ENCODE peak calls at places on chromosome 21, in four cellular contexts. One of them, this sample, is unnamed.

GRCh38 chr21:35093514-35093913 is 44.4 kb upstream of the RUNX1 start:
- DNase-seq in heart left ventricle: no peak
- DNase-seq in fibroblast of mammary gland: no peak
- DNase-seq in activated B cell treated with CpG ODN at 0.5 μM for 24 hours: no peak
- DNase-seq in this sample: no peak

GRCh38 chr21:44415073-44416025 is 40.0 kb upstream of the LRRC3 start:
- DNase-seq in heart left ventricle: no peak
- DNase-seq in fibroblast of mammary gland: no peak
- DNase-seq in activated B cell treated with CpG ODN at 0.5 μM for 24 hours: no peak
- DNase-seq in this sample: peak; percentile 8

GRCh38 chr21:45338326-45339017 is 50.8 kb upstream of the POFUT2 start:
- DNase-seq in heart left ventricle: no peak
- DNase-seq in fibroblast of mammary gland: no peak
- DNase-seq in activated B cell treated with CpG ODN at 0.5 μM for 24 hours: no peak
- DNase-seq in this sample: no peak

GRCh38 chr21:36916718-36917117 is 49.8 kb downstream of the HLCS start:
- DNase-seq in heart left ventricle: no peak
- DNase-seq in fibroblast of mammary gland: no peak
- DNase-seq in activated B cell treated with CpG ODN at 0.5 μM for 24 hours: no peak
- DNase-seq in this sample: no peak

GRCh38 chr21:25934771-25935224 is 200.0 kb downstream of the GABPA start:
- DNase-seq in heart left ventricle: peak; percentile 77
- DNase-seq in fibroblast of mammary gland: peak; percentile 98
- DNase-seq in activated B cell treated with CpG ODN at 0.5 μM for 24 hours: no peak
- DNase-seq in this sample: no peak

GRCh38 chr21:20507783-20508182 is 490.4 kb upstream of the NCAM2 start:
- DNase-seq in heart left ventricle: no peak
- DNase-seq in fibroblast of mammary gland: no peak
- DNase-seq in activated B cell treated with CpG ODN at 0.5 μM for 24 hours: no peak
- DNase-seq in this sample: no peak

GRCh38 chr21:46146856-46147255 is 8.5 kb downstream of the FTCD start:
- DNase-seq in heart left ventricle: no peak
- DNase-seq in fibroblast of mammary gland: no peak
- DNase-seq in activated B cell treated with CpG ODN at 0.5 μM for 24 hours: no peak
- DNase-seq in this sample: no peak

GRCh38 chr21:45906196-45906805 is 75.3 kb upstream of the COL6A1 start:
- DNase-seq in heart left ventricle: no peak
- DNase-seq in fibroblast of mammary gland: no peak
- DNase-seq in activated B cell treated with CpG ODN at 0.5 μM for 24 hours: no peak
- DNase-seq in this sample: no peak

GRCh38 chr21:27572681-27573080 is 605.8 kb upstream of the ADAMTS5 start:
- DNase-seq in heart left ventricle: no peak
- DNase-seq in fibroblast of mammary gland: peak; percentile 90
- DNase-seq in activated B cell treated with CpG ODN at 0.5 μM for 24 hours: no peak
- DNase-seq in this sample: no peak

GRCh38 chr21:44486302-44486701 is 31.0 kb downstream of the LRRC3 start:
- DNase-seq in heart left ventricle: no peak
- DNase-seq in fibroblast of mammary gland: no peak
- DNase-seq in activated B cell treated with CpG ODN at 0.5 μM for 24 hours: no peak
- DNase-seq in this sample: no peak

GRCh38 chr21:43928726-43929125 is 63.7 kb downstream of the AGPAT3 start:
- DNase-seq in heart left ventricle: no peak
- DNase-seq in fibroblast of mammary gland: no peak
- DNase-seq in activated B cell treated with CpG ODN at 0.5 μM for 24 hours: no peak
- DNase-seq in this sample: no peak

GRCh38 chr21:45622416-45623097 is 21.0 kb upstream of the PCBP3 start:
- DNase-seq in heart left ventricle: no peak
- DNase-seq in fibroblast of mammary gland: no peak
- DNase-seq in activated B cell treated with CpG ODN at 0.5 μM for 24 hours: peak; percentile 6
- DNase-seq in this sample: no peak

GRCh38 chr21:28509031-28509430 is 483.6 kb downstream of the LTN1 start:
- DNase-seq in heart left ventricle: no peak
- DNase-seq in fibroblast of mammary gland: no peak
- DNase-seq in activated B cell treated with CpG ODN at 0.5 μM for 24 hours: no peak
- DNase-seq in this sample: no peak

GRCh38 chr21:26140185-26140584 is 30.4 kb downstream of the APP start:
- DNase-seq in heart left ventricle: peak; percentile 51
- DNase-seq in fibroblast of mammary gland: peak; percentile 99
- DNase-seq in activated B cell treated with CpG ODN at 0.5 μM for 24 hours: no peak
- DNase-seq in this sample: no peak

GRCh38 chr21:46172863-46173528 is 11.3 kb downstream of the SPATC1L start:
- DNase-seq in heart left ventricle: no peak
- DNase-seq in fibroblast of mammary gland: no peak
- DNase-seq in activated B cell treated with CpG ODN at 0.5 μM for 24 hours: no peak
- DNase-seq in this sample: peak; percentile 66

GRCh38 chr21:37342046-37342632 is 24.4 kb upstream of the DYRK1A start:
- DNase-seq in heart left ventricle: no peak
- DNase-seq in fibroblast of mammary gland: no peak
- DNase-seq in activated B cell treated with CpG ODN at 0.5 μM for 24 hours: no peak
- DNase-seq in this sample: no peak

GRCh38 chr21:35227774-35228173 is 178.7 kb upstream of the RUNX1 start:
- DNase-seq in heart left ventricle: no peak
- DNase-seq in fibroblast of mammary gland: no peak
- DNase-seq in activated B cell treated with CpG ODN at 0.5 μM for 24 hours: no peak
- DNase-seq in this sample: no peak

GRCh38 chr21:37904879-37905278 is 11.4 kb downstream of the KCNJ6 start:
- DNase-seq in heart left ventricle: peak; percentile 16
- DNase-seq in fibroblast of mammary gland: peak; percentile 14
- DNase-seq in activated B cell treated with CpG ODN at 0.5 μM for 24 hours: no peak
- DNase-seq in this sample: no peak

GRCh38 chr21:43971201-43971991 is 40.7 kb upstream of the TRAPPC10 start:
- DNase-seq in heart left ventricle: no peak
- DNase-seq in fibroblast of mammary gland: no peak
- DNase-seq in activated B cell treated with CpG ODN at 0.5 μM for 24 hours: no peak
- DNase-seq in this sample: no peak

GRCh38 chr21:16323586-16323985 is 593.8 kb downstream of the USP25 start:
- DNase-seq in heart left ventricle: no peak
- DNase-seq in fibroblast of mammary gland: peak; percentile 38
- DNase-seq in activated B cell treated with CpG ODN at 0.5 μM for 24 hours: no peak
- DNase-seq in this sample: no peak

GRCh38 chr21:26964379-26964778 is 2.5 kb downstream of the ADAMTS5 start:
- DNase-seq in heart left ventricle: peak; percentile 46
- DNase-seq in fibroblast of mammary gland: peak; percentile 75
- DNase-seq in activated B cell treated with CpG ODN at 0.5 μM for 24 hours: no peak
- DNase-seq in this sample: no peak

GRCh38 chr21:26965091-26965566 is 1.8 kb downstream of the ADAMTS5 start:
- DNase-seq in heart left ventricle: no peak
- DNase-seq in fibroblast of mammary gland: no peak
- DNase-seq in activated B cell treated with CpG ODN at 0.5 μM for 24 hours: no peak
- DNase-seq in this sample: no peak

GRCh38 chr21:37082856-37083611 is 10.0 kb downstream of the TTC3 start:
- DNase-seq in heart left ventricle: no peak
- DNase-seq in fibroblast of mammary gland: no peak
- DNase-seq in activated B cell treated with CpG ODN at 0.5 μM for 24 hours: no peak
- DNase-seq in this sample: no peak

GRCh38 chr21:26110703-26111102 is 59.9 kb downstream of the APP start:
- DNase-seq in heart left ventricle: no peak
- DNase-seq in fibroblast of mammary gland: no peak
- DNase-seq in activated B cell treated with CpG ODN at 0.5 μM for 24 hours: no peak
- DNase-seq in this sample: no peak

GRCh38 chr21:17491716-17492414 is 21.0 kb upstream of the CXADR start:
- DNase-seq in heart left ventricle: no peak
- DNase-seq in fibroblast of mammary gland: peak; percentile 100
- DNase-seq in activated B cell treated with CpG ODN at 0.5 μM for 24 hours: no peak
- DNase-seq in this sample: no peak

GRCh38 chr21:25885880-25886279 is 151.1 kb downstream of the GABPA start:
- DNase-seq in heart left ventricle: no peak
- DNase-seq in fibroblast of mammary gland: no peak
- DNase-seq in activated B cell treated with CpG ODN at 0.5 μM for 24 hours: no peak
- DNase-seq in this sample: no peak

GRCh38 chr21:21003701-21004100 is 5.5 kb downstream of the NCAM2 start:
- DNase-seq in heart left ventricle: no peak
- DNase-seq in fibroblast of mammary gland: peak; percentile 50
- DNase-seq in activated B cell treated with CpG ODN at 0.5 μM for 24 hours: no peak
- DNase-seq in this sample: no peak

GRCh38 chr21:35896060-35896459 is 164.3 kb downstream of the SETD4 start:
- DNase-seq in heart left ventricle: no peak
- DNase-seq in fibroblast of mammary gland: no peak
- DNase-seq in activated B cell treated with CpG ODN at 0.5 μM for 24 hours: no peak
- DNase-seq in this sample: no peak

GRCh38 chr21:35476616-35477395 is 427.7 kb upstream of the RUNX1 start:
- DNase-seq in heart left ventricle: no peak
- DNase-seq in fibroblast of mammary gland: peak; percentile 60
- DNase-seq in activated B cell treated with CpG ODN at 0.5 μM for 24 hours: no peak
- DNase-seq in this sample: no peak

GRCh38 chr21:19640964-19641363 is 1237.4 kb upstream of the TMPRSS15 start:
- DNase-seq in heart left ventricle: no peak
- DNase-seq in fibroblast of mammary gland: no peak
- DNase-seq in activated B cell treated with CpG ODN at 0.5 μM for 24 hours: no peak
- DNase-seq in this sample: no peak

GRCh38 chr21:34994646-34995631 is 54.2 kb downstream of the RUNX1 start:
- DNase-seq in heart left ventricle: no peak
- DNase-seq in fibroblast of mammary gland: no peak
- DNase-seq in activated B cell treated with CpG ODN at 0.5 μM for 24 hours: no peak
- DNase-seq in this sample: no peak

GRCh38 chr21:14858309-14858708 is 206.5 kb downstream of the NRIP1 start:
- DNase-seq in heart left ventricle: no peak
- DNase-seq in fibroblast of mammary gland: no peak
- DNase-seq in activated B cell treated with CpG ODN at 0.5 μM for 24 hours: no peak
- DNase-seq in this sample: no peak

GRCh38 chr21:44932366-44933181 is 7.3 kb upstream of the SLX9 start:
- DNase-seq in heart left ventricle: no peak
- DNase-seq in fibroblast of mammary gland: no peak
- DNase-seq in activated B cell treated with CpG ODN at 0.5 μM for 24 hours: peak; percentile 85
- DNase-seq in this sample: no peak

GRCh38 chr21:36615274-36615964 is 83.5 kb upstream of the SIM2 start:
- DNase-seq in heart left ventricle: no peak
- DNase-seq in fibroblast of mammary gland: no peak
- DNase-seq in activated B cell treated with CpG ODN at 0.5 μM for 24 hours: no peak
- DNase-seq in this sample: no peak

GRCh38 chr21:37075214-37075770 is 2.2 kb downstream of the TTC3 start:
- DNase-seq in heart left ventricle: no peak
- DNase-seq in fibroblast of mammary gland: no peak
- DNase-seq in activated B cell treated with CpG ODN at 0.5 μM for 24 hours: no peak
- DNase-seq in this sample: no peak

GRCh38 chr21:34580181-34580700 is 34.7 kb downstream of the RCAN1 start:
- DNase-seq in heart left ventricle: peak; percentile 69
- DNase-seq in fibroblast of mammary gland: peak; percentile 5
- DNase-seq in activated B cell treated with CpG ODN at 0.5 μM for 24 hours: no peak
- DNase-seq in this sample: no peak

GRCh38 chr21:16587671-16588379 is 858.0 kb downstream of the USP25 start:
- DNase-seq in heart left ventricle: no peak
- DNase-seq in fibroblast of mammary gland: peak; percentile 89
- DNase-seq in activated B cell treated with CpG ODN at 0.5 μM for 24 hours: no peak
- DNase-seq in this sample: no peak

GRCh38 chr21:46317710-46318463 is 5.8 kb downstream of the C21orf58 start:
- DNase-seq in heart left ventricle: peak; percentile 40
- DNase-seq in fibroblast of mammary gland: no peak
- DNase-seq in activated B cell treated with CpG ODN at 0.5 μM for 24 hours: no peak
- DNase-seq in this sample: no peak

GRCh38 chr21:24759348-24760118 is 847.7 kb downstream of the MRPL39 start:
- DNase-seq in heart left ventricle: no peak
- DNase-seq in fibroblast of mammary gland: no peak
- DNase-seq in activated B cell treated with CpG ODN at 0.5 μM for 24 hours: no peak
- DNase-seq in this sample: no peak
- TF ChIP-seq CTCF in heart left ventricle: no peak
- TF ChIP-seq CTCF in fibroblast of mammary gland: no peak
- TF ChIP-seq CTCF in activated B cell treated with CpG ODN at 0.5 μM for 24 hours: no peak
- TF ChIP-seq CTCF in this sample: no peak

GRCh38 chr21:39705849-39706248 is 39.1 kb upstream of the IGSF5 start:
- DNase-seq in heart left ventricle: no peak
- DNase-seq in fibroblast of mammary gland: no peak
- DNase-seq in activated B cell treated with CpG ODN at 0.5 μM for 24 hours: no peak
- DNase-seq in this sample: no peak
- TF ChIP-seq CTCF in heart left ventricle: no peak
- TF ChIP-seq CTCF in fibroblast of mammary gland: peak; percentile 18
- TF ChIP-seq CTCF in activated B cell treated with CpG ODN at 0.5 μM for 24 hours: no peak
- TF ChIP-seq CTCF in this sample: no peak

DNA sequence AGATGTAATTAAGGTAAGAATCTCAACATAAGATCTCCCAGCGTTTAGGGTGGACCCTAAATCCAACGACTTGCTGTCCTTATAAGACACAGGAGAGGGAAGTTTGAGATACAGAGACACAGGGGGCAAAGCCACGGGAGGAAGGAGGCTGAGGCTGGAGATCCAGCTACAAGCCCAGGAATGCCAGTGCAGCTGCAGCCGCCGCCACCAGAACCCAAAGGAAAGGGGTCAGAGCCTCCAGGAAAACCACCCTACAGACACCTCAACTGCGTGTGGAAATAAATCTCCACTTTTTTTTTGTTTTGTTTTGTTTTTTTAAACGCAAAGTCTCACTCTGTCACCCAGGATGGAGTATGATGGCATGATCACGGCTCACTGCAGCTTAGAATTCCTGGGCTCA is 12.1 kb upstream of the TFF1 start:
- DNase-seq in heart left ventricle: no peak
- DNase-seq in fibroblast of mammary gland: no peak
- DNase-seq in activated B cell treated with CpG ODN at 0.5 μM for 24 hours: no peak
- DNase-seq in this sample: no peak
- TF ChIP-seq CTCF in heart left ventricle: no peak
- TF ChIP-seq CTCF in fibroblast of mammary gland: no peak
- TF ChIP-seq CTCF in activated B cell treated with CpG ODN at 0.5 μM for 24 hours: no peak
- TF ChIP-seq CTCF in this sample: no peak

GRCh38 chr21:30839304-30839703 is 9.7 kb upstream of the KRTAP7-1 start:
- DNase-seq in heart left ventricle: no peak
- DNase-seq in fibroblast of mammary gland: peak; percentile 18
- DNase-seq in activated B cell treated with CpG ODN at 0.5 μM for 24 hours: no peak
- DNase-seq in this sample: no peak
- TF ChIP-seq CTCF in heart left ventricle: peak; percentile 8
- TF ChIP-seq CTCF in fibroblast of mammary gland: peak; percentile 22
- TF ChIP-seq CTCF in activated B cell treated with CpG ODN at 0.5 μM for 24 hours: no peak
- TF ChIP-seq CTCF in this sample: peak; percentile 77

GRCh38 chr21:33308586-33309490 is 15.9 kb upstream of the IFNAR1 start:
- DNase-seq in heart left ventricle: no peak
- DNase-seq in fibroblast of mammary gland: peak; percentile 65
- DNase-seq in activated B cell treated with CpG ODN at 0.5 μM for 24 hours: no peak
- DNase-seq in this sample: no peak
- TF ChIP-seq CTCF in heart left ventricle: no peak
- TF ChIP-seq CTCF in fibroblast of mammary gland: no peak
- TF ChIP-seq CTCF in activated B cell treated with CpG ODN at 0.5 μM for 24 hours: no peak
- TF ChIP-seq CTCF in this sample: no peak

GRCh38 chr21:41847066-41847804 is 31.9 kb downstream of the PRDM15 start:
- DNase-seq in heart left ventricle: no peak
- DNase-seq in fibroblast of mammary gland: peak; percentile 29
- DNase-seq in activated B cell treated with CpG ODN at 0.5 μM for 24 hours: no peak
- DNase-seq in this sample: no peak
- TF ChIP-seq CTCF in heart left ventricle: no peak
- TF ChIP-seq CTCF in fibroblast of mammary gland: peak; percentile 17
- TF ChIP-seq CTCF in activated B cell treated with CpG ODN at 0.5 μM for 24 hours: no peak
- TF ChIP-seq CTCF in this sample: peak; percentile 34

GRCh38 chr21:38989745-38990423 is 184.2 kb downstream of the ETS2 start:
- DNase-seq in heart left ventricle: no peak
- DNase-seq in fibroblast of mammary gland: peak; percentile 92
- DNase-seq in activated B cell treated with CpG ODN at 0.5 μM for 24 hours: no peak
- DNase-seq in this sample: peak; percentile 73

GRCh38 chr21:38992737-38993136 is 187.0 kb downstream of the ETS2 start:
- DNase-seq in heart left ventricle: no peak
- DNase-seq in fibroblast of mammary gland: no peak
- DNase-seq in activated B cell treated with CpG ODN at 0.5 μM for 24 hours: no peak
- DNase-seq in this sample: no peak

GRCh38 chr21:38989097-38989744 is 183.5 kb downstream of the ETS2 start:
- DNase-seq in heart left ventricle: no peak
- DNase-seq in fibroblast of mammary gland: no peak
- DNase-seq in activated B cell treated with CpG ODN at 0.5 μM for 24 hours: no peak
- DNase-seq in this sample: no peak

GRCh38 chr21:38988211-38989096 is 182.7 kb downstream of the ETS2 start:
- DNase-seq in heart left ventricle: no peak
- DNase-seq in fibroblast of mammary gland: no peak
- DNase-seq in activated B cell treated with CpG ODN at 0.5 μM for 24 hours: no peak
- DNase-seq in this sample: no peak

GRCh38 chr21:38990424-38990794 is 184.7 kb downstream of the ETS2 start:
- DNase-seq in heart left ventricle: no peak
- DNase-seq in fibroblast of mammary gland: no peak
- DNase-seq in activated B cell treated with CpG ODN at 0.5 μM for 24 hours: no peak
- DNase-seq in this sample: no peak
- TF ChIP-seq CTCF in heart left ventricle: no peak
- TF ChIP-seq CTCF in fibroblast of mammary gland: no peak
- TF ChIP-seq CTCF in activated B cell treated with CpG ODN at 0.5 μM for 24 hours: no peak
- TF ChIP-seq CTCF in this sample: no peak

This sample was measured in type B pancreatic cell.